ENCODE peak calls at places on chromosomes 4 and X, in four cellular contexts. X is HepG2, C is GM12878, D is H1. U is an unnamed sample.

GRCh38 chr4:21202959-21203358 is 502.7 kb downstream of the PACRGL start:
- DNase-seq in X (no peak), C (no peak), D (no peak), U (no peak)

GRCh38 chr4:16893141-16893571 is 5.3 kb downstream of the LDB2 start:
- DNase-seq in X (no peak), C (no peak), D (no peak), U (no peak)

GRCh38 chr4:19494958-19495357 is 756.7 kb upstream of the SLIT2 start:
- DNase-seq in X (no peak), C (no peak), D (no peak), U (no peak)

GRCh38 chr4:175891863-175892262 is 79.8 kb upstream of the GPM6A start:
- DNase-seq in X (peak), C (no peak), D (no peak), U (no peak)

GRCh38 chrX:49155900-49156837 is 6.4 kb upstream of the MAGIX start:
- DNase-seq in X (no peak), C (no peak), D (no peak), U (peak)

GRCh38 chr4:142984871-142985585 is 138.9 kb upstream of the INPP4B start:
- DNase-seq in X (peak), C (no peak), D (peak), U (peak)

GRCh38 chrX:154855256-154855655 is 20.8 kb upstream of the SMIM9 start:
- DNase-seq in X (no peak), C (no peak), D (no peak), U (no peak)

GRCh38 chrX:41471786-41472185 is 24.6 kb downstream of the NYX start:
- DNase-seq in X (no peak), C (no peak), D (no peak), U (no peak)

GRCh38 chr4:156778606-156779005 is 193.0 kb downstream of the PDGFC start:
- DNase-seq in X (peak), C (no peak), D (no peak), U (no peak)

GRCh38 chrX:41031256-41031967 is 53.8 kb upstream of the USP9X start:
- DNase-seq in X (no peak), C (no peak), D (no peak), U (no peak)

GRCh38 chrX:74835566-74835965 is 89.7 kb downstream of the NEXMIF start:
- DNase-seq in X (peak), C (no peak), D (no peak), U (no peak)

GRCh38 chrX:72123471-72124185 is 8.1 kb downstream of the RTL5 start:
- DNase-seq in X (no peak), C (no peak), D (no peak), U (peak)

GRCh38 chr4:76585897-76586360 is 150.9 kb downstream of the SHROOM3 start:
- DNase-seq in X (peak), C (no peak), D (peak), U (no peak)

GRCh38 chr4:73777612-73778011 is 37.2 kb downstream of the CXCL8 start:
- DNase-seq in X (no peak), C (no peak), D (no peak), U (no peak)

GRCh38 chr4:109576462-109576861 is 16.4 kb downstream of the MCUB start:
- DNase-seq in X (no peak), C (no peak), D (no peak), U (no peak)

GRCh38 chr4:156195914-156196313 is 242.2 kb upstream of the CTSO start:
- DNase-seq in X (no peak), C (peak), D (no peak), U (no peak)

GRCh38 chrX:37701588-37701987 is 16.0 kb downstream of the XK start:
- DNase-seq in X (no peak), C (no peak), D (no peak), U (no peak)

GRCh38 chr4:123444298-123444731 is 47.7 kb downstream of the SPRY1 start:
- DNase-seq in X (peak), C (peak), D (peak), U (peak)

GRCh38 chr4:106421441-106422296 is 53.1 kb upstream of the GIMD1 start:
- DNase-seq in X (peak), C (no peak), D (no peak), U (no peak)

GRCh38 chr4:169246957-169247396 is 23.8 kb downstream of the SH3RF1 start:
- DNase-seq in X (no peak), C (no peak), D (no peak), U (no peak)

GRCh38 chrX:149837639-149838038 is 43.3 kb upstream of the MAGEA8 start:
- DNase-seq in X (no peak), C (peak), D (no peak), U (no peak)

GRCh38 chr4:10326075-10326474 is 131.2 kb downstream of the ZNF518B start:
- DNase-seq in X (no peak), C (no peak), D (no peak), U (no peak)

GRCh38 chrX:129931411-129932136 is 25.6 kb downstream of the UTP14A start:
- DNase-seq in X (peak), C (peak), D (peak), U (peak)

GRCh38 chr4:48483777-48484493 is 792 bp downstream of the SLC10A4 start:
- DNase-seq in X (no peak), C (no peak), D (no peak), U (no peak)

GRCh38 chrX:81280148-81280547 is 78.2 kb downstream of the SH3BGRL start:
- DNase-seq in X (no peak), C (no peak), D (no peak), U (no peak)

GRCh38 chr4:5780831-5781480 is 70.0 kb downstream of the EVC start:
- DNase-seq in X (no peak), C (no peak), D (no peak), U (no peak)

GRCh38 chr4:94758700-94759399 is 1.1 kb downstream of the BMPR1B start:
- DNase-seq in X (no peak), C (no peak), D (no peak), U (no peak)

DNA sequence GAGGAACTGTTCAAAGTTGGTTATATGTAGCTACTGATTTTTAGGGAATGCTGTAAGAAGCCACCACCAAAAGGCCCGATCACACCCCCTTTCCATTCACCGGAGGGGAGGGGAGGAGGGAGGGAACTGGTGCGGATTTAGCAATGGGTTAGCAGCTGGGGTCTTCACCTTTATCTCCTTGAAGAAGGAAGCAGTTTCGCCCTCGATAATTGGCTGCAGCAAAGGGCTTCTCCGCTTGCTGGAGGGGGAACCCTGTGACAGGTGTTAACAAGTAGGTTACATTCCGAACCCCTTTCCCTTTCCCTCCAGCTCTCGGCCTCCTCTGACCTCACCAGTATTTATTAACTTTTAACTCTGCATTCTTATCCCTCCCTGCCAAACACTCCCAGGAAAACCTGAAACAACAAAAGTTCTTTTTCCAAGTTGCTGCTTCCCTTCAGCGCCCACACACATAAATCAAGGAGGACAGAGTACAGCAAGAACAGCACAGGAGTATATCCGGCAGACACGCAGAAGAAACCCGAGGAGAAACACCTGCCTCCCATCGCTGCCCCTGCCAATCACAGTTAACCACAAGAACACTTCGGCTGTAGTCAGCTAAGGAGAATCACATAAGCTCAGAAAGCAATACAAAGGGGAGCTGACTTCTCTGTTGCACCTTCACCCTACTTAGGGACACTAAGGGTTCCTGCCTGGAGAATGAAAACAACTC is 39.8 kb upstream of the NAP1L5 start:
- DNase-seq in X (no peak), C (peak), D (no peak), U (no peak)
- H3K4me3 ChIP-seq in X (no peak), C (peak), D (no peak), U (no peak)

GRCh38 chr4:1377606-1378261 is 28.5 kb downstream of the NKX1-1 start:
- DNase-seq in X (no peak), C (no peak), D (no peak), U (no peak)
- TF ChIP-seq ZNF274 in X (no peak), C (no peak), D (no peak), U (no peak)

DNA sequence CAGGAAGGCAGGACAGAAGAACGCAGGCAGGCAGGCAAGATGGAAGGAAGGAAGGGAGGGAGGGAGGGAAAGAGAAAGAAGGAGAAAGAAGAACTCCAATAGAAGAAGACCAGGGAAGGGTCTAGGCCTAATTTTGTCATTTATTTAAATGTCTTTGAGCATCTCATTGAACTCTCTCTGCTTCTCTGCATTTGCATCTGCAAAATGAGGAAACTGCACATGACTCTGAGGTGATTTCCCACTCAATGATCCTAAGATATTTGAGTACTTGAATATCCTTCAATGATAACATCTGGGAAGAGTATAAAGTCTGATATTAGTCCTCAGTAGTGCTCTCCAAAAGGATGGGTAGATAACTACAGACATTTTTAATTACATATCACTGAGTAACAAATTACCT is 33.1 kb upstream of the RBPJ start:
- DNase-seq in X (no peak), C (no peak), D (no peak), U (no peak)
- TF ChIP-seq SUZ12 in X (no peak), C (no peak), D (no peak), U (no peak)

DNA sequence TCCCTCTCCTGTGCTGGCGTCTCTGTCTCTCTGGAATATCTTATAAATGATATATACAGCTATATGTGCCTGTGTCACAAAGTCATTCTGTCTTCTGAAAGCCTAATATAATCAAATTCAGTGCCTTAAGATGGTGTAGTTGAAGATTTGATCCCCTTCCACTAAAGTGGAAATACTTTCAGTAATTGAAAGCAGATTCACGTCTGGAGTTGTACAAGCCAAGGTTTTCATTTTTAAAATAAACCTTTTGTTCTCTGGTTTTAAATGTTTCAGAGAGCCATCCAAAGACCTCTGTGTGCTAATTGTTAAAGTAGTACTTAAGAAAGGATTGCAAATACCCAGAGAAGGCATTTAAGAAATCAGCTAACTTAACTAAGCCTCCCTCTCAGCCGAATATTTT is 206.8 kb downstream of the TENM3 start:
- DNase-seq in X (no peak), C (no peak), D (no peak), U (no peak)
- H3K4me3 ChIP-seq in X (no peak), C (no peak), D (peak), U (peak)

DNA sequence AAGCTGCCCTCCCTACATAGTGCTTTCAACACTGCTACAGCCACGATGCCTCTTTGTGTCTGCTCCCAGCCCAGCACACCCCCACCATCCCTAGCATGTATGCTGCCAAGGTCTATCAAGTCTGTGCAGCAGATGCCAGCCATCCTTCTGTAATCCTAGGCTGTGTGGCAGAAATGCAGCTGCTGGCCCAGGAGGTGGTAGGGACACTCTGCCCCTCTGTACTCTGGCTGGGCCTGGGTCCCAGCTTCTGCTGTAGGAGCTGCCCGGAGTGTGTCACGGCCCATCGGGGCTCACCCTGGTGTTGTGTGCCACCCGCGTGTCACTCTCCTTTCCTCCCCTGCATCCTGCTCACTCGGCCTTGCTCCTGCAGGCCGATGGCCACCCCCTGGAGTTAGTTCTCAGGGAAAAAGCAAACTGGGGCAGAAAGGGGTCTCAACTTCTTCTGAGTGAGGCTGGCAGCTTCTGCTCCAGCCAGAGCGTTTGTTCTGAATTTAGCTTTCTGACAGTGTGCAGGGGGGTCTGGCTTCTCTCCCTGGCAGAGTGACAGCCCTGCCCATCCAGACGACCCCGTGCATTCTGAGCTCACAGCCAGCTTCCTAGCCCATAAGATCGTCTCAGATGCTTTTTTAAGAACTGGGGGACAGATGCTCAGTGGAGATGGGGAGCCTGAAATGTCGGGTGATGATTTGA is 22.7 kb downstream of the PSAPL1 start:
- DNase-seq in X (no peak), C (no peak), D (no peak), U (no peak)
- TF ChIP-seq ZNF274 in X (no peak), C (no peak), D (no peak), U (no peak)

DNA sequence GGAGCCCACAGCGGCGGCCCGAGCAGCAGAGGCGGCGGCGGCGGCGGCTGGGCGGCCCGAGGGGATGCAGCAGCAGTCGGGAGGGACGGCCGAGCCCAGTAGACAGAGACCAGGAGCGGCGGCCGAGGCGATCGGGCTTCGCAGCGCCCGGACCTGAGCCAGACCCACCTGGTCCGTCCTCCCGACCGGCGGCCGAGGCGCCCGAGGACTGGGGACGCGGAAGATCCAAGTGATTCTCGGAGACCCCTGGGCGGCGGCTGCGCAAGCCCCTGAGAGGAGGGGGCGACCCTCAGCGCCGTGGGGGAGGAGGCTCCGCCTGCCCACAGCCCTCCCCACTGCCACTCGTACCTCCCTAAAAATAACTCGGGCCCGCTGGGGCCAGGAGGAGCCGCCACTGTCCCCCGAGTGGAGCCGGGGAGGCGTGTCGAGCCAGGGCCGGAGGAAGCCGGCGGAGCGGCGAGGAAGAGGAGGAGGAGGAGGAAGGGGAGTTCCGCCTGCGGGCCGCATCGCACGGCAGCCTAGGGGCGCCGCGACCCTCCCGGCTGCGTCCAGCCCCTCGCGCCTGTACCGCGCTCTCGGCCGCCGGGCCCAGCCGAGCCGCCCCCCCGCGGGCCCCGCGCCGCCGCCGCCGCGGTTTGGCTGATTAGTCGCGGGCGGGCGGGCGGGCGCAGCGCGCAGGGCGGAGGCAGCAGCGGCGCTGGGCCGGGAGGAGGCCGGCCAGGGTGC is 690 bp downstream of the RAPGEF2 start:
- DNase-seq in X (no peak), C (no peak), D (no peak), U (no peak)
- TF ChIP-seq SUZ12 in X (no peak), C (no peak), D (no peak), U (no peak)

GRCh38 chr4:72489267-72489666 is 79.8 kb downstream of the ADAMTS3 start:
- DNase-seq in X (no peak), C (no peak), D (no peak), U (no peak)
- H3K4me3 ChIP-seq in X (no peak), C (no peak), D (no peak), U (no peak)